ENCODE peak calls at places on chromosomes 1 and 21, in four cellular contexts. One of them, this sample, is unnamed.

GRCh38 chr1:6121651-6122370 is 58.3 kb downstream of the CHD5 start:
- DNase-seq in uterus: no peak
- DNase-seq in adrenal gland: no peak
- DNase-seq in esophagus squamous epithelium: no peak
- DNase-seq in this sample: peak; percentile 51

GRCh38 chr21:44932366-44933181 is 7.3 kb upstream of the SLX9 start:
- DNase-seq in uterus: no peak
- DNase-seq in adrenal gland: no peak
- DNase-seq in esophagus squamous epithelium: no peak
- DNase-seq in this sample: peak; percentile 96

GRCh38 chr1:221431068-221431651 is 310.7 kb downstream of the DUSP10 start:
- DNase-seq in uterus: no peak
- DNase-seq in adrenal gland: no peak
- DNase-seq in esophagus squamous epithelium: no peak
- DNase-seq in this sample: no peak

GRCh38 chr1:225155555-225155954 is 226.1 kb downstream of the DNAH14 start:
- DNase-seq in uterus: no peak
- DNase-seq in adrenal gland: no peak
- DNase-seq in esophagus squamous epithelium: no peak
- DNase-seq in this sample: no peak

GRCh38 chr1:176539018-176539417 is 76.0 kb downstream of the PAPPA2 start:
- DNase-seq in uterus: no peak
- DNase-seq in adrenal gland: no peak
- DNase-seq in esophagus squamous epithelium: no peak
- DNase-seq in this sample: no peak

GRCh38 chr1:161747789-161748188 is 1.8 kb upstream of the DUSP12 start:
- DNase-seq in uterus: no peak
- DNase-seq in adrenal gland: no peak
- DNase-seq in esophagus squamous epithelium: no peak
- DNase-seq in this sample: no peak

GRCh38 chr1:178374016-178374415 is 122.7 kb downstream of the CLEC20A start:
- DNase-seq in uterus: no peak
- DNase-seq in adrenal gland: no peak
- DNase-seq in esophagus squamous epithelium: no peak
- DNase-seq in this sample: no peak

GRCh38 chr21:44255519-44255981 is 6.1 kb downstream of the DNMT3L start:
- DNase-seq in uterus: no peak
- DNase-seq in adrenal gland: no peak
- DNase-seq in esophagus squamous epithelium: no peak
- DNase-seq in this sample: peak; percentile 54

GRCh38 chr21:41571938-41572510 is 64.1 kb upstream of the TMPRSS2 start:
- DNase-seq in uterus: no peak
- DNase-seq in adrenal gland: no peak
- DNase-seq in esophagus squamous epithelium: no peak
- DNase-seq in this sample: no peak

GRCh38 chr1:47021070-47021469 is 2.4 kb upstream of the CYP4X1 start:
- DNase-seq in uterus: no peak
- DNase-seq in adrenal gland: no peak
- DNase-seq in esophagus squamous epithelium: no peak
- DNase-seq in this sample: no peak

GRCh38 chr1:153568367-153569099 is 2.9 kb upstream of the S100A2 start:
- DNase-seq in uterus: peak; percentile 93
- DNase-seq in adrenal gland: peak; percentile 96
- DNase-seq in esophagus squamous epithelium: peak; percentile 37
- DNase-seq in this sample: peak; percentile 94

GRCh38 chr1:185526318-185527307 is 207.6 kb upstream of the HMCN1 start:
- DNase-seq in uterus: no peak
- DNase-seq in adrenal gland: no peak
- DNase-seq in esophagus squamous epithelium: no peak
- DNase-seq in this sample: no peak

GRCh38 chr1:8754993-8755392 is 62.4 kb downstream of the RERE start:
- DNase-seq in uterus: no peak
- DNase-seq in adrenal gland: no peak
- DNase-seq in esophagus squamous epithelium: no peak
- DNase-seq in this sample: no peak

GRCh38 chr21:21996891-21997290 is 998.7 kb downstream of the NCAM2 start:
- DNase-seq in uterus: no peak
- DNase-seq in adrenal gland: no peak
- DNase-seq in esophagus squamous epithelium: no peak
- DNase-seq in this sample: no peak

GRCh38 chr1:3906672-3907020 is 6.6 kb upstream of the C1orf174 start:
- DNase-seq in uterus: no peak
- DNase-seq in adrenal gland: no peak
- DNase-seq in esophagus squamous epithelium: no peak
- DNase-seq in this sample: peak; percentile 66

GRCh38 chr1:65176571-65176970 is 28.6 kb downstream of the AK4 start:
- DNase-seq in uterus: no peak
- DNase-seq in adrenal gland: no peak
- DNase-seq in esophagus squamous epithelium: no peak
- DNase-seq in this sample: no peak

GRCh38 chr1:65176071-65176470 is 28.1 kb downstream of the AK4 start:
- DNase-seq in uterus: no peak
- DNase-seq in adrenal gland: no peak
- DNase-seq in esophagus squamous epithelium: no peak
- DNase-seq in this sample: no peak

GRCh38 chr1:65179148-65179547 is 31.1 kb downstream of the AK4 start:
- DNase-seq in uterus: no peak
- DNase-seq in adrenal gland: no peak
- DNase-seq in esophagus squamous epithelium: no peak
- DNase-seq in this sample: no peak

GRCh38 chr1:65177457-65177856 is 29.5 kb downstream of the AK4 start:
- DNase-seq in uterus: no peak
- DNase-seq in adrenal gland: no peak
- DNase-seq in esophagus squamous epithelium: no peak
- DNase-seq in this sample: no peak

GRCh38 chr1:65178235-65178634 is 30.2 kb downstream of the AK4 start:
- DNase-seq in uterus: no peak
- DNase-seq in adrenal gland: no peak
- DNase-seq in esophagus squamous epithelium: no peak
- DNase-seq in this sample: no peak
- H3K4me1 ChIP-seq in uterus: no peaks in the 10 kb centered on the region
- H3K4me1 ChIP-seq in adrenal gland: no peaks in the 10 kb centered on the region
- H3K4me1 ChIP-seq in esophagus squamous epithelium: peaks cover 86% of the 10 kb centered on the region
- H3K4me1 ChIP-seq in this sample: no peaks in the 10 kb centered on the region

DNA sequence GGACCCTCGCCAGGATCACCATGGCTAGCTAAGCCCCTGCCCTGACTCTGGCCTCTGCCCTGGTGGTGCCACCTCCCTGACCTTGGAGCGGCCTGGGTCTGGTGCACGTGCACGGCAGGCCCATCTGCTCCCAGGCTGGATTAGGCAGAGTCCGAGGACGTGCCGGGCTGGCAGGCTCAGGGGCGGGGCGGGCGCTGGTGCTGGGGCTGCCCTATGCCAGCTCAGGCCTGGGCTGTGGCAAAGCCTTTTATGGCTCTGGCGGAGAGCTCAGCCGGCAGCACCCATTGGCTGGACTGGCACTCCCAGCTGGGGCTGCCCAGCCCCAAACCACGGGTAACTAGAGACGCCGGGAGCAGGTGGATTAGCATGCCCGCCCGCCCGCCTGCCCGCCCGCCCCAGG is 17.1 kb upstream of the EDN2 start:
- DNase-seq in uterus: no peak
- DNase-seq in adrenal gland: no peak
- DNase-seq in esophagus squamous epithelium: no peak
- DNase-seq in this sample: no peak
- TF ChIP-seq POLR2A in uterus: no peak
- TF ChIP-seq POLR2A in adrenal gland: no peak
- TF ChIP-seq POLR2A in esophagus squamous epithelium: no peak
- TF ChIP-seq POLR2A in this sample: no peak

DNA sequence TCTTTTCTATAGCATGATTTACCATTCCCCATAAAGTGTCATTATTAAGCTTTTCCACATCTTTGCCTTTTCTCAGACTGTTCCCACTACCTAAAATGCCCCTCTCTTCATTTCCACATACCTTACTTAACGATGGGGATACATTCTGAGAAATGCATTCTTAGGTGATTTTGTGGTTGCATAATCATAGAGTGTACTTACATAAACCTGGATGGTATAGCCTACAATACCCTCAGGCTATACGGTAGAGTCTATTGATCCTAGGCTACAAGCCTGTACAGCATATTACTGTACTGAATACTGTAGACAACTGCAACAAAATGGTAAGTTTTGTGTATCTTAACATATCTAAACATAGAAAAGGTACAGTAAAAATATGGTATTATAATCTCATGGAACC is 54.8 kb upstream of the MUTYH start:
- DNase-seq in uterus: no peak
- DNase-seq in adrenal gland: no peak
- DNase-seq in esophagus squamous epithelium: no peak
- DNase-seq in this sample: no peak
- H3K27ac ChIP-seq in uterus: no peak overlapping the region
- H3K27ac ChIP-seq in adrenal gland: no peak overlapping the region
- H3K27ac ChIP-seq in esophagus squamous epithelium: peak overlapping the region; percentile 5
- H3K27ac ChIP-seq in this sample: peak overlapping the region; percentile 89

DNA sequence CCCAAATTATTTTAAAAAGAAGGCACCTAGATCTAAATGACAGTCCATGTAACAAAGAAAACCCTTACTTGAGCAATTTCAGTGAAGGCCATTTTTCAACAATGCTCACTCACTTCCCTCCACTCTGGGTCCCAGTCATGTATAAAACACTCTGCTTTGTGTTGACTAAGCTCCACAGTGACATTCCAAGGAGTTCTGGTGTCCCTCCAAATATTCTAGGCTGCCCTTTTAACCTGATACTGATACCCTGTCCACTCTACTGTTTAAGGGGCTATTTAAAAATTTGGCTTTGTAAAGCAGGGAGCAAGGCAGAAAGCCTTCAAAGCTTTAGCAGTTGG is 73.6 kb downstream of the GNG12 start:
- DNase-seq in uterus: no peak
- DNase-seq in adrenal gland: no peak
- DNase-seq in esophagus squamous epithelium: no peak
- DNase-seq in this sample: no peak
- H3K4me1 ChIP-seq in uterus: no peaks in the 10 kb centered on the region
- H3K4me1 ChIP-seq in adrenal gland: no peaks in the 10 kb centered on the region
- H3K4me1 ChIP-seq in esophagus squamous epithelium: peaks cover 47% of the 10 kb centered on the region
- H3K4me1 ChIP-seq in this sample: peaks cover 14% of the 10 kb centered on the region

GRCh38 chr1:58898739-58899580 is 115.1 kb upstream of the JUN start:
- DNase-seq in uterus: peak; percentile 61
- DNase-seq in adrenal gland: peak; percentile 87
- DNase-seq in esophagus squamous epithelium: no peak
- DNase-seq in this sample: peak; percentile 88
- TF ChIP-seq POLR2A in uterus: no peak
- TF ChIP-seq POLR2A in adrenal gland: no peak
- TF ChIP-seq POLR2A in esophagus squamous epithelium: no peak
- TF ChIP-seq POLR2A in this sample: no peak

DNA sequence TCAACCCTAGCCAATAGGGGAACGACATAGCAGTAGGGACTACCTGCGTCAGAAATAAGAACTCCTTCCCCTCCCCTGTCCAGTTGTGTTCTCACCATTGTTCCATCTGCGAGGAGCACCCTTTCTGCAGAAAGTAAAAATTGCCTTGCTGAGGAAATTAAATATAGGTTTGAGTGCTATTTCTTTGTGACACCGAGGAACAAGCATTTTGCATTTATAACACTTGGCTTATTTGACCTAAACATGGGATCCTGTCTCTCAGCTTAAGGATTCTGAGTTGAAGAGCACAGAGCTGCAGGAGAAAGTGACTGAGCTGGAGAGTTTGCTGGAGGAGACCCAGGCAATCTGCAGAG is 10.7 kb upstream of the SH3BGRL3 start:
- DNase-seq in uterus: no peak
- DNase-seq in adrenal gland: no peak
- DNase-seq in esophagus squamous epithelium: no peak
- DNase-seq in this sample: no peak
- H3K27ac ChIP-seq in uterus: no peak overlapping the region
- H3K27ac ChIP-seq in adrenal gland: no peak overlapping the region
- H3K27ac ChIP-seq in esophagus squamous epithelium: no peak overlapping the region
- H3K27ac ChIP-seq in this sample: no peak overlapping the region